ENCODE peak calls at places on chromosomes 5 and 9, in ten cellular contexts. One of them, this sample, is unnamed.

GRCh38 chr5:73796164-73797141 is 170.5 kb downstream of the ARHGEF28 start:
- DNase-seq in Caco-2: peak; percentile 15
- DNase-seq in K562: peak; percentile 5
- DNase-seq in lung: no peak
- DNase-seq in HL-60: peak; percentile 66
- DNase-seq in tibial artery: no peak
- DNase-seq in psoas muscle: no peak
- DNase-seq in heart left ventricle: no peak
- DNase-seq in HCT116: no peak
- DNase-seq in IMR-90: peak; percentile 98
- DNase-seq in this sample: peak; percentile 89

GRCh38 chr9:136107155-136107952 is 11.3 kb downstream of the TMEM250 start:
- DNase-seq in HCT116: no peak
- DNase-seq in Caco-2: no peak
- DNase-seq in heart left ventricle: no peak
- DNase-seq in IMR-90: no peak
- DNase-seq in K562: peak; percentile 92
- DNase-seq in HL-60: no peak
- DNase-seq in psoas muscle: peak; percentile 66
- DNase-seq in tibial artery: no peak
- DNase-seq in lung: no peak
- DNase-seq in this sample: no peak

GRCh38 chr5:174664180-174664850 is 60.1 kb upstream of the MSX2 start:
- DNase-seq in psoas muscle: no peak
- DNase-seq in Caco-2: no peak
- DNase-seq in HCT116: no peak
- DNase-seq in heart left ventricle: no peak
- DNase-seq in tibial artery: no peak
- DNase-seq in K562: no peak
- DNase-seq in lung: no peak
- DNase-seq in HL-60: no peak
- DNase-seq in IMR-90: no peak
- DNase-seq in this sample: no peak

GRCh38 chr5:170056561-170057267 is 49.0 kb upstream of the FOXI1 start:
- DNase-seq in IMR-90: no peak
- DNase-seq in Caco-2: no peak
- DNase-seq in tibial artery: no peak
- DNase-seq in HL-60: no peak
- DNase-seq in HCT116: no peak
- DNase-seq in K562: no peak
- DNase-seq in lung: no peak
- DNase-seq in psoas muscle: no peak
- DNase-seq in heart left ventricle: no peak
- DNase-seq in this sample: no peak

GRCh38 chr5:121009058-121009457 is 545.0 kb downstream of the PRR16 start:
- DNase-seq in lung: no peak
- DNase-seq in HCT116: no peak
- DNase-seq in HL-60: no peak
- DNase-seq in Caco-2: no peak
- DNase-seq in IMR-90: no peak
- DNase-seq in tibial artery: no peak
- DNase-seq in psoas muscle: no peak
- DNase-seq in K562: no peak
- DNase-seq in heart left ventricle: no peak
- DNase-seq in this sample: no peak

GRCh38 chr9:117265253-117265652 is 149.6 kb downstream of the ASTN2 start:
- DNase-seq in Caco-2: no peak
- DNase-seq in K562: no peak
- DNase-seq in heart left ventricle: no peak
- DNase-seq in HL-60: no peak
- DNase-seq in HCT116: no peak
- DNase-seq in IMR-90: no peak
- DNase-seq in tibial artery: peak; percentile 68
- DNase-seq in psoas muscle: no peak
- DNase-seq in lung: no peak
- DNase-seq in this sample: no peak

GRCh38 chr5:150341331-150341730 is 16.2 kb upstream of the TCOF1 start:
- DNase-seq in HL-60: no peak
- DNase-seq in HCT116: no peak
- DNase-seq in heart left ventricle: no peak
- DNase-seq in lung: no peak
- DNase-seq in psoas muscle: no peak
- DNase-seq in tibial artery: no peak
- DNase-seq in IMR-90: no peak
- DNase-seq in K562: no peak
- DNase-seq in Caco-2: no peak
- DNase-seq in this sample: no peak

GRCh38 chr9:81689343-81690175 is at the start of gene TLE1:
- DNase-seq in Caco-2: peak; percentile 96
- DNase-seq in HCT116: peak; percentile 97
- DNase-seq in heart left ventricle: peak; percentile 99
- DNase-seq in psoas muscle: peak; percentile 100
- DNase-seq in K562: no peak
- DNase-seq in IMR-90: peak; percentile 100
- DNase-seq in lung: peak; percentile 99
- DNase-seq in HL-60: peak; percentile 94
- DNase-seq in tibial artery: peak; percentile 100
- DNase-seq in this sample: peak; percentile 96

GRCh38 chr9:14770592-14770991 is 48.1 kb upstream of the CER1 start:
- DNase-seq in IMR-90: no peak
- DNase-seq in heart left ventricle: no peak
- DNase-seq in HCT116: no peak
- DNase-seq in lung: no peak
- DNase-seq in K562: no peak
- DNase-seq in HL-60: no peak
- DNase-seq in psoas muscle: no peak
- DNase-seq in Caco-2: no peak
- DNase-seq in tibial artery: no peak
- DNase-seq in this sample: no peak

GRCh38 chr9:129685220-129685932 is 19.9 kb downstream of the PRRX2 start:
- DNase-seq in K562: no peak
- DNase-seq in Caco-2: no peak
- DNase-seq in tibial artery: no peak
- DNase-seq in IMR-90: peak; percentile 63
- DNase-seq in lung: no peak
- DNase-seq in psoas muscle: no peak
- DNase-seq in HL-60: no peak
- DNase-seq in heart left ventricle: no peak
- DNase-seq in HCT116: peak; percentile 68
- DNase-seq in this sample: no peak

GRCh38 chr9:69885474-69885929 is 64.9 kb downstream of the CFAP95 start:
- DNase-seq in HCT116: no peak
- DNase-seq in psoas muscle: no peak
- DNase-seq in IMR-90: no peak
- DNase-seq in Caco-2: no peak
- DNase-seq in K562: no peak
- DNase-seq in HL-60: no peak
- DNase-seq in heart left ventricle: no peak
- DNase-seq in lung: peak; percentile 63
- DNase-seq in tibial artery: no peak
- DNase-seq in this sample: no peak

GRCh38 chr5:78367318-78367991 is 7.0 kb downstream of the SCAMP1 start:
- DNase-seq in psoas muscle: no peak
- DNase-seq in IMR-90: no peak
- DNase-seq in lung: no peak
- DNase-seq in HCT116: no peak
- DNase-seq in K562: no peak
- DNase-seq in Caco-2: peak; percentile 18
- DNase-seq in heart left ventricle: no peak
- DNase-seq in tibial artery: no peak
- DNase-seq in HL-60: no peak
- DNase-seq in this sample: no peak
- TF ChIP-seq CTCF in psoas muscle: no peak
- TF ChIP-seq CTCF in IMR-90: no peak
- TF ChIP-seq CTCF in lung: no peak
- TF ChIP-seq CTCF in HCT116: peak; percentile 18
- TF ChIP-seq CTCF in K562: no peak
- TF ChIP-seq CTCF in Caco-2: no peak
- TF ChIP-seq CTCF in heart left ventricle: no peak
- TF ChIP-seq CTCF in tibial artery: no peak
- TF ChIP-seq CTCF in HL-60: no peak
- TF ChIP-seq CTCF in this sample: no peak

GRCh38 chr5:51382759-51383493 is at the start of gene ISL1:
- DNase-seq in Caco-2: peak; percentile 77
- DNase-seq in psoas muscle: peak; percentile 67
- DNase-seq in HL-60: no peak
- DNase-seq in lung: peak; percentile 35
- DNase-seq in K562: peak; percentile 45
- DNase-seq in tibial artery: no peak
- DNase-seq in heart left ventricle: peak; percentile 63
- DNase-seq in HCT116: peak; percentile 57
- DNase-seq in IMR-90: peak; percentile 55
- DNase-seq in this sample: peak; percentile 73
- H3K27me3 ChIP-seq in Caco-2: no peaks in the 10 kb centered on the region
- H3K27me3 ChIP-seq in psoas muscle: peaks cover 26% of the 10 kb centered on the region
- H3K27me3 ChIP-seq in HL-60: peaks cover 76% of the 10 kb centered on the region
- H3K27me3 ChIP-seq in lung: peaks cover 5% of the 10 kb centered on the region
- H3K27me3 ChIP-seq in K562: peaks cover 9% of the 10 kb centered on the region
- H3K27me3 ChIP-seq in tibial artery: no peaks in the 10 kb centered on the region
- H3K27me3 ChIP-seq in heart left ventricle: peaks cover 100% of the 10 kb centered on the region
- H3K27me3 ChIP-seq in HCT116: no peaks in the 10 kb centered on the region
- H3K27me3 ChIP-seq in IMR-90: peaks cover 53% of the 10 kb centered on the region
- H3K27me3 ChIP-seq in this sample: no peaks in the 10 kb centered on the region

GRCh38 chr9:133426011-133426410 is 3.8 kb downstream of the ADAMTS13 start:
- DNase-seq in HCT116: no peak
- DNase-seq in K562: no peak
- DNase-seq in tibial artery: no peak
- DNase-seq in psoas muscle: no peak
- DNase-seq in lung: no peak
- DNase-seq in Caco-2: no peak
- DNase-seq in IMR-90: no peak
- DNase-seq in heart left ventricle: no peak
- DNase-seq in HL-60: no peak
- DNase-seq in this sample: no peak

GRCh38 chr9:133428579-133429215 is 6.5 kb downstream of the ADAMTS13 start:
- DNase-seq in lung: no peak
- DNase-seq in K562: peak; percentile 64
- DNase-seq in HL-60: no peak
- DNase-seq in IMR-90: no peak
- DNase-seq in HCT116: no peak
- DNase-seq in Caco-2: peak; percentile 77
- DNase-seq in heart left ventricle: no peak
- DNase-seq in psoas muscle: no peak
- DNase-seq in tibial artery: no peak
- DNase-seq in this sample: no peak

GRCh38 chr9:133429641-133430161 is 7.5 kb downstream of the ADAMTS13 start:
- DNase-seq in lung: no peak
- DNase-seq in HL-60: no peak
- DNase-seq in IMR-90: peak; percentile 9
- DNase-seq in HCT116: no peak
- DNase-seq in K562: peak; percentile 67
- DNase-seq in Caco-2: peak; percentile 55
- DNase-seq in tibial artery: no peak
- DNase-seq in psoas muscle: no peak
- DNase-seq in heart left ventricle: no peak
- DNase-seq in this sample: no peak

GRCh38 chr9:133429216-133429613 is 7.0 kb downstream of the ADAMTS13 start:
- DNase-seq in heart left ventricle: no peak
- DNase-seq in IMR-90: no peak
- DNase-seq in HCT116: no peak
- DNase-seq in HL-60: no peak
- DNase-seq in tibial artery: no peak
- DNase-seq in psoas muscle: no peak
- DNase-seq in lung: no peak
- DNase-seq in K562: no peak
- DNase-seq in Caco-2: no peak
- DNase-seq in this sample: no peak

GRCh38 chr9:133427658-133428348 is 5.6 kb downstream of the ADAMTS13 start:
- DNase-seq in HL-60: no peak
- DNase-seq in K562: no peak
- DNase-seq in tibial artery: no peak
- DNase-seq in HCT116: no peak
- DNase-seq in psoas muscle: no peak
- DNase-seq in Caco-2: no peak
- DNase-seq in IMR-90: no peak
- DNase-seq in heart left ventricle: no peak
- DNase-seq in lung: no peak
- DNase-seq in this sample: no peak
- H3K4me3 ChIP-seq in HL-60: no peak overlapping the region
- H3K4me3 ChIP-seq in K562: no peak overlapping the region
- H3K4me3 ChIP-seq in tibial artery: no peak overlapping the region
- H3K4me3 ChIP-seq in HCT116: no peak overlapping the region
- H3K4me3 ChIP-seq in psoas muscle: no peak overlapping the region
- H3K4me3 ChIP-seq in Caco-2: peak overlapping the region; percentile 42
- H3K4me3 ChIP-seq in IMR-90: no peak overlapping the region
- H3K4me3 ChIP-seq in heart left ventricle: peak overlapping the region; percentile 34
- H3K4me3 ChIP-seq in lung: no peak overlapping the region
- H3K4me3 ChIP-seq in this sample: no peak overlapping the region

DNA sequence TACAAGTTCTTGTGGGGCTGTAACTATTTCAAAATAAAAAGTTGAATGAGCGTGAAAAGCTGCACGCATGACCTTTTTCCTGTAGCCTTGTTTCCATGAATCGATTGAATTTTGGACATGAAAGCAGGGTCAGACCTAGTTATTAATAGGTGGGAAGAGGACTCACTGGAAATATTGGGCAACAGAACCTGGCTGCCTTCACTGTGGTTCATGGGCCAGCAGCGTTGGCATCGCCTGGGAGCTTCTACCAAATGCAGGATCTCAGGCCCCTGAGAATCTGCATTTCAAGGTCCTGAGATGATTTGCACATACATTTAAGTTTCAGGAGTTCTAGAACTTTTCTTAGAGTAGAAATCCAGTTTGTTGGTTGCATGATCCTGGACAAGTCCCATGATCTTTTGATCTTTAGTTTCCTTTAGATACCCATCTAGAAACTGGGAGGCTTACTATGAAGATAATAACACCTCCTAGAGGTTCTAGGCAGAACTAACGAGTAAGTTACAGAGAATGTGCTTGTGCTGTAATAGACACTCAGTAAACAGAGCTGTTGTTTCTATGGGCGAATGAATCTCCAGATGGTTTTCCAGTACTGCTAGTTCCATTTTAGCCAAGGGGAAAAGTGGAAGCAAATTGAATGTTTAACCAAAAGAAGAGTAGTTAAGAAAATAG is 12.4 kb downstream of the ANKRD33B start:
- DNase-seq in lung: no peak
- DNase-seq in K562: no peak
- DNase-seq in psoas muscle: no peak
- DNase-seq in tibial artery: no peak
- DNase-seq in IMR-90: no peak
- DNase-seq in heart left ventricle: no peak
- DNase-seq in Caco-2: no peak
- DNase-seq in HL-60: no peak
- DNase-seq in HCT116: no peak
- DNase-seq in this sample: no peak
- TF ChIP-seq CTCF in lung: no peak
- TF ChIP-seq CTCF in K562: no peak
- TF ChIP-seq CTCF in psoas muscle: no peak
- TF ChIP-seq CTCF in tibial artery: no peak
- TF ChIP-seq CTCF in IMR-90: no peak
- TF ChIP-seq CTCF in heart left ventricle: peak; percentile 5
- TF ChIP-seq CTCF in Caco-2: no peak
- TF ChIP-seq CTCF in HL-60: no peak
- TF ChIP-seq CTCF in HCT116: peak; percentile 34
- TF ChIP-seq CTCF in this sample: no peak